ENCODE peak calls at places on chromosome 12, in eight cellular contexts. One of them, this sample, is unnamed.
A peak's percentile ranks its signal among the peaks of the same experiment; 100 is the strongest.

GRCh38 chr12:96658075-96658474 is 168.7 kb downstream of the CFAP54 start:
- DNase-seq in Ammon's horn: no peak
- DNase-seq in non-pigmented ciliary epithelial cell: no peak
- DNase-seq in GM12865: no peak
- DNase-seq in stimulated activated CD4-positive, alpha-beta T cell treated with anti-CD3 and anti-CD28 coated beads, Interleukin-4, amount 100 ng/mL, for 48 hours: no peak
- DNase-seq in hepatocyte: no peak
- DNase-seq in transverse colon: no peak
- DNase-seq in activated naive CD4-positive, alpha-beta T cell: no peak
- DNase-seq in this sample: no peak

GRCh38 chr12:122139266-122139665 is 34.8 kb downstream of the IL31 start:
- DNase-seq in Ammon's horn: no peak
- DNase-seq in non-pigmented ciliary epithelial cell: no peak
- DNase-seq in GM12865: no peak
- DNase-seq in stimulated activated CD4-positive, alpha-beta T cell treated with anti-CD3 and anti-CD28 coated beads, Interleukin-4, amount 100 ng/mL, for 48 hours: no peak
- DNase-seq in hepatocyte: no peak
- DNase-seq in transverse colon: no peak
- DNase-seq in activated naive CD4-positive, alpha-beta T cell: no peak
- DNase-seq in this sample: no peak

GRCh38 chr12:49369723-49370145 is 2.5 kb downstream of the SPATS2 start:
- DNase-seq in Ammon's horn: no peak
- DNase-seq in non-pigmented ciliary epithelial cell: no peak
- DNase-seq in GM12865: peak; percentile 89
- DNase-seq in stimulated activated CD4-positive, alpha-beta T cell treated with anti-CD3 and anti-CD28 coated beads, Interleukin-4, amount 100 ng/mL, for 48 hours: peak; percentile 16
- DNase-seq in hepatocyte: peak; percentile 51
- DNase-seq in transverse colon: peak; percentile 63
- DNase-seq in activated naive CD4-positive, alpha-beta T cell: no peak
- DNase-seq in this sample: no peak

GRCh38 chr12:17077594-17077993 is 471.6 kb upstream of the LMO3 start:
- DNase-seq in Ammon's horn: no peak
- DNase-seq in non-pigmented ciliary epithelial cell: no peak
- DNase-seq in GM12865: no peak
- DNase-seq in stimulated activated CD4-positive, alpha-beta T cell treated with anti-CD3 and anti-CD28 coated beads, Interleukin-4, amount 100 ng/mL, for 48 hours: no peak
- DNase-seq in hepatocyte: no peak
- DNase-seq in transverse colon: no peak
- DNase-seq in activated naive CD4-positive, alpha-beta T cell: no peak
- DNase-seq in this sample: no peak

GRCh38 chr12:14716848-14717444 is 20.5 kb upstream of the GUCY2C start:
- DNase-seq in Ammon's horn: peak; percentile 27
- DNase-seq in non-pigmented ciliary epithelial cell: peak; percentile 3
- DNase-seq in GM12865: peak; percentile 80
- DNase-seq in stimulated activated CD4-positive, alpha-beta T cell treated with anti-CD3 and anti-CD28 coated beads, Interleukin-4, amount 100 ng/mL, for 48 hours: peak; percentile 17
- DNase-seq in hepatocyte: peak; percentile 62
- DNase-seq in transverse colon: peak; percentile 57
- DNase-seq in activated naive CD4-positive, alpha-beta T cell: peak; percentile 2
- DNase-seq in this sample: no peak

GRCh38 chr12:4031703-4032291 is 158.6 kb upstream of the PARP11 start:
- DNase-seq in Ammon's horn: no peak
- DNase-seq in non-pigmented ciliary epithelial cell: no peak
- DNase-seq in GM12865: no peak
- DNase-seq in stimulated activated CD4-positive, alpha-beta T cell treated with anti-CD3 and anti-CD28 coated beads, Interleukin-4, amount 100 ng/mL, for 48 hours: no peak
- DNase-seq in hepatocyte: peak; percentile 34
- DNase-seq in transverse colon: peak; percentile 29
- DNase-seq in activated naive CD4-positive, alpha-beta T cell: no peak
- DNase-seq in this sample: peak; percentile 49

GRCh38 chr12:103901518-103902173 is 28.6 kb upstream of the HSP90B1 start:
- DNase-seq in Ammon's horn: no peak
- DNase-seq in non-pigmented ciliary epithelial cell: no peak
- DNase-seq in GM12865: no peak
- DNase-seq in stimulated activated CD4-positive, alpha-beta T cell treated with anti-CD3 and anti-CD28 coated beads, Interleukin-4, amount 100 ng/mL, for 48 hours: no peak
- DNase-seq in hepatocyte: no peak
- DNase-seq in transverse colon: peak; percentile 18
- DNase-seq in activated naive CD4-positive, alpha-beta T cell: peak; percentile 49
- DNase-seq in this sample: no peak

GRCh38 chr12:93581370-93581769 is 8.9 kb downstream of the SOCS2 start:
- DNase-seq in Ammon's horn: no peak
- DNase-seq in non-pigmented ciliary epithelial cell: no peak
- DNase-seq in GM12865: no peak
- DNase-seq in stimulated activated CD4-positive, alpha-beta T cell treated with anti-CD3 and anti-CD28 coated beads, Interleukin-4, amount 100 ng/mL, for 48 hours: no peak
- DNase-seq in hepatocyte: no peak
- DNase-seq in transverse colon: no peak
- DNase-seq in activated naive CD4-positive, alpha-beta T cell: no peak
- DNase-seq in this sample: no peak

GRCh38 chr12:103468837-103469236 is 26.9 kb downstream of the C12orf42 start:
- DNase-seq in Ammon's horn: no peak
- DNase-seq in non-pigmented ciliary epithelial cell: no peak
- DNase-seq in GM12865: no peak
- DNase-seq in stimulated activated CD4-positive, alpha-beta T cell treated with anti-CD3 and anti-CD28 coated beads, Interleukin-4, amount 100 ng/mL, for 48 hours: no peak
- DNase-seq in hepatocyte: no peak
- DNase-seq in transverse colon: no peak
- DNase-seq in activated naive CD4-positive, alpha-beta T cell: no peak
- DNase-seq in this sample: no peak

GRCh38 chr12:105617141-105617540 is 286.6 kb downstream of the C12orf75 start:
- DNase-seq in Ammon's horn: no peak
- DNase-seq in non-pigmented ciliary epithelial cell: no peak
- DNase-seq in GM12865: no peak
- DNase-seq in stimulated activated CD4-positive, alpha-beta T cell treated with anti-CD3 and anti-CD28 coated beads, Interleukin-4, amount 100 ng/mL, for 48 hours: no peak
- DNase-seq in hepatocyte: no peak
- DNase-seq in transverse colon: no peak
- DNase-seq in activated naive CD4-positive, alpha-beta T cell: no peak
- DNase-seq in this sample: no peak

GRCh38 chr12:1799068-1799881 is 21.1 kb upstream of the LRTM2 start:
- DNase-seq in Ammon's horn: no peak
- DNase-seq in non-pigmented ciliary epithelial cell: no peak
- DNase-seq in GM12865: no peak
- DNase-seq in stimulated activated CD4-positive, alpha-beta T cell treated with anti-CD3 and anti-CD28 coated beads, Interleukin-4, amount 100 ng/mL, for 48 hours: no peak
- DNase-seq in hepatocyte: no peak
- DNase-seq in transverse colon: no peak
- DNase-seq in activated naive CD4-positive, alpha-beta T cell: no peak
- DNase-seq in this sample: no peak

GRCh38 chr12:15728118-15728598 is 61.0 kb downstream of the EPS8 start:
- DNase-seq in Ammon's horn: no peak
- DNase-seq in non-pigmented ciliary epithelial cell: peak; percentile 43
- DNase-seq in GM12865: no peak
- DNase-seq in stimulated activated CD4-positive, alpha-beta T cell treated with anti-CD3 and anti-CD28 coated beads, Interleukin-4, amount 100 ng/mL, for 48 hours: no peak
- DNase-seq in hepatocyte: no peak
- DNase-seq in transverse colon: no peak
- DNase-seq in activated naive CD4-positive, alpha-beta T cell: no peak
- DNase-seq in this sample: no peak

GRCh38 chr12:107461222-107461980 is 224.2 kb upstream of the PWP1 start:
- DNase-seq in Ammon's horn: no peak
- DNase-seq in non-pigmented ciliary epithelial cell: peak; percentile 65
- DNase-seq in GM12865: no peak
- DNase-seq in stimulated activated CD4-positive, alpha-beta T cell treated with anti-CD3 and anti-CD28 coated beads, Interleukin-4, amount 100 ng/mL, for 48 hours: no peak
- DNase-seq in hepatocyte: peak; percentile 17
- DNase-seq in transverse colon: no peak
- DNase-seq in activated naive CD4-positive, alpha-beta T cell: no peak
- DNase-seq in this sample: no peak

GRCh38 chr12:27900920-27901879 is 71.3 kb downstream of the PTHLH start:
- DNase-seq in Ammon's horn: no peak
- DNase-seq in non-pigmented ciliary epithelial cell: no peak
- DNase-seq in GM12865: peak; percentile 39
- DNase-seq in stimulated activated CD4-positive, alpha-beta T cell treated with anti-CD3 and anti-CD28 coated beads, Interleukin-4, amount 100 ng/mL, for 48 hours: no peak
- DNase-seq in hepatocyte: no peak
- DNase-seq in transverse colon: no peak
- DNase-seq in activated naive CD4-positive, alpha-beta T cell: no peak
- DNase-seq in this sample: no peak

GRCh38 chr12:82765971-82766705 is 79.4 kb downstream of the TMTC2 start:
- DNase-seq in Ammon's horn: no peak
- DNase-seq in non-pigmented ciliary epithelial cell: no peak
- DNase-seq in GM12865: no peak
- DNase-seq in stimulated activated CD4-positive, alpha-beta T cell treated with anti-CD3 and anti-CD28 coated beads, Interleukin-4, amount 100 ng/mL, for 48 hours: no peak
- DNase-seq in hepatocyte: peak; percentile 12
- DNase-seq in transverse colon: no peak
- DNase-seq in activated naive CD4-positive, alpha-beta T cell: no peak
- DNase-seq in this sample: no peak

GRCh38 chr12:109388167-109388563 is 40.5 kb downstream of the MYO1H start:
- DNase-seq in Ammon's horn: no peak
- DNase-seq in non-pigmented ciliary epithelial cell: no peak
- DNase-seq in GM12865: no peak
- DNase-seq in stimulated activated CD4-positive, alpha-beta T cell treated with anti-CD3 and anti-CD28 coated beads, Interleukin-4, amount 100 ng/mL, for 48 hours: no peak
- DNase-seq in hepatocyte: no peak
- DNase-seq in transverse colon: no peak
- DNase-seq in activated naive CD4-positive, alpha-beta T cell: no peak
- DNase-seq in this sample: no peak

GRCh38 chr12:87406926-87407325 is 622.3 kb downstream of the C12orf50 start:
- DNase-seq in Ammon's horn: no peak
- DNase-seq in non-pigmented ciliary epithelial cell: no peak
- DNase-seq in GM12865: no peak
- DNase-seq in stimulated activated CD4-positive, alpha-beta T cell treated with anti-CD3 and anti-CD28 coated beads, Interleukin-4, amount 100 ng/mL, for 48 hours: no peak
- DNase-seq in hepatocyte: no peak
- DNase-seq in transverse colon: no peak
- DNase-seq in activated naive CD4-positive, alpha-beta T cell: no peak
- DNase-seq in this sample: no peak

GRCh38 chr12:53941750-53942149 is 3.1 kb downstream of the HOXC13 start:
- DNase-seq in Ammon's horn: no peak
- DNase-seq in non-pigmented ciliary epithelial cell: no peak
- DNase-seq in GM12865: no peak
- DNase-seq in stimulated activated CD4-positive, alpha-beta T cell treated with anti-CD3 and anti-CD28 coated beads, Interleukin-4, amount 100 ng/mL, for 48 hours: no peak
- DNase-seq in hepatocyte: no peak
- DNase-seq in transverse colon: no peak
- DNase-seq in activated naive CD4-positive, alpha-beta T cell: no peak
- DNase-seq in this sample: no peak

GRCh38 chr12:128820253-128820652 is 3.5 kb downstream of the SLC15A4 start:
- DNase-seq in Ammon's horn: no peak
- DNase-seq in non-pigmented ciliary epithelial cell: no peak
- DNase-seq in GM12865: peak; percentile 52
- DNase-seq in stimulated activated CD4-positive, alpha-beta T cell treated with anti-CD3 and anti-CD28 coated beads, Interleukin-4, amount 100 ng/mL, for 48 hours: no peak
- DNase-seq in hepatocyte: no peak
- DNase-seq in transverse colon: no peak
- DNase-seq in activated naive CD4-positive, alpha-beta T cell: no peak
- DNase-seq in this sample: no peak

GRCh38 chr12:10048531-10048930 is 18.0 kb downstream of the CLEC9A start:
- DNase-seq in Ammon's horn: peak; percentile 58
- DNase-seq in non-pigmented ciliary epithelial cell: no peak
- DNase-seq in GM12865: no peak
- DNase-seq in stimulated activated CD4-positive, alpha-beta T cell treated with anti-CD3 and anti-CD28 coated beads, Interleukin-4, amount 100 ng/mL, for 48 hours: no peak
- DNase-seq in hepatocyte: no peak
- DNase-seq in transverse colon: no peak
- DNase-seq in activated naive CD4-positive, alpha-beta T cell: no peak
- DNase-seq in this sample: no peak

GRCh38 chr12:67394600-67394999 is 125.4 kb downstream of the CAND1 start:
- DNase-seq in Ammon's horn: peak; percentile 59
- DNase-seq in non-pigmented ciliary epithelial cell: peak; percentile 42
- DNase-seq in GM12865: no peak
- DNase-seq in stimulated activated CD4-positive, alpha-beta T cell treated with anti-CD3 and anti-CD28 coated beads, Interleukin-4, amount 100 ng/mL, for 48 hours: no peak
- DNase-seq in hepatocyte: no peak
- DNase-seq in transverse colon: no peak
- DNase-seq in activated naive CD4-positive, alpha-beta T cell: no peak
- DNase-seq in this sample: no peak

GRCh38 chr12:49089831-49090773 is 4.5 kb downstream of the DHH start:
- DNase-seq in Ammon's horn: no peak
- DNase-seq in non-pigmented ciliary epithelial cell: no peak
- DNase-seq in GM12865: peak; percentile 23
- DNase-seq in stimulated activated CD4-positive, alpha-beta T cell treated with anti-CD3 and anti-CD28 coated beads, Interleukin-4, amount 100 ng/mL, for 48 hours: peak; percentile 24
- DNase-seq in hepatocyte: peak; percentile 32
- DNase-seq in transverse colon: no peak
- DNase-seq in activated naive CD4-positive, alpha-beta T cell: peak; percentile 30
- DNase-seq in this sample: peak; percentile 89

GRCh38 chr12:71780207-71780822 is 25.7 kb downstream of the RAB21 start:
- DNase-seq in Ammon's horn: peak; percentile 65
- DNase-seq in non-pigmented ciliary epithelial cell: no peak
- DNase-seq in GM12865: peak; percentile 40
- DNase-seq in stimulated activated CD4-positive, alpha-beta T cell treated with anti-CD3 and anti-CD28 coated beads, Interleukin-4, amount 100 ng/mL, for 48 hours: peak; percentile 18
- DNase-seq in hepatocyte: peak; percentile 68
- DNase-seq in transverse colon: peak; percentile 47
- DNase-seq in activated naive CD4-positive, alpha-beta T cell: peak; percentile 31
- DNase-seq in this sample: no peak

GRCh38 chr12:47768323-47768811 is 4.7 kb upstream of the SLC48A1 start:
- DNase-seq in Ammon's horn: no peak
- DNase-seq in non-pigmented ciliary epithelial cell: no peak
- DNase-seq in GM12865: no peak
- DNase-seq in stimulated activated CD4-positive, alpha-beta T cell treated with anti-CD3 and anti-CD28 coated beads, Interleukin-4, amount 100 ng/mL, for 48 hours: no peak
- DNase-seq in hepatocyte: no peak
- DNase-seq in transverse colon: no peak
- DNase-seq in activated naive CD4-positive, alpha-beta T cell: no peak
- DNase-seq in this sample: no peak

GRCh38 chr12:71795901-71796300 is 41.2 kb downstream of the RAB21 start:
- DNase-seq in Ammon's horn: no peak
- DNase-seq in non-pigmented ciliary epithelial cell: no peak
- DNase-seq in GM12865: no peak
- DNase-seq in stimulated activated CD4-positive, alpha-beta T cell treated with anti-CD3 and anti-CD28 coated beads, Interleukin-4, amount 100 ng/mL, for 48 hours: no peak
- DNase-seq in hepatocyte: no peak
- DNase-seq in transverse colon: no peak
- DNase-seq in activated naive CD4-positive, alpha-beta T cell: no peak
- DNase-seq in this sample: no peak

GRCh38 chr12:131928080-131928764 is 854 bp upstream of the PUS1 start:
- DNase-seq in Ammon's horn: no peak
- DNase-seq in non-pigmented ciliary epithelial cell: no peak
- DNase-seq in GM12865: peak; percentile 68
- DNase-seq in stimulated activated CD4-positive, alpha-beta T cell treated with anti-CD3 and anti-CD28 coated beads, Interleukin-4, amount 100 ng/mL, for 48 hours: no peak
- DNase-seq in hepatocyte: no peak
- DNase-seq in transverse colon: peak; percentile 34
- DNase-seq in activated naive CD4-positive, alpha-beta T cell: no peak
- DNase-seq in this sample: no peak

GRCh38 chr12:88578821-88579518 is 1.3 kb downstream of the KITLG start:
- DNase-seq in Ammon's horn: no peak
- DNase-seq in non-pigmented ciliary epithelial cell: no peak
- DNase-seq in GM12865: no peak
- DNase-seq in stimulated activated CD4-positive, alpha-beta T cell treated with anti-CD3 and anti-CD28 coated beads, Interleukin-4, amount 100 ng/mL, for 48 hours: no peak
- DNase-seq in hepatocyte: peak; percentile 53
- DNase-seq in transverse colon: peak; percentile 43
- DNase-seq in activated naive CD4-positive, alpha-beta T cell: no peak
- DNase-seq in this sample: peak; percentile 31

GRCh38 chr12:128808651-128809050 is 15.1 kb downstream of the SLC15A4 start:
- DNase-seq in Ammon's horn: no peak
- DNase-seq in non-pigmented ciliary epithelial cell: no peak
- DNase-seq in GM12865: no peak
- DNase-seq in stimulated activated CD4-positive, alpha-beta T cell treated with anti-CD3 and anti-CD28 coated beads, Interleukin-4, amount 100 ng/mL, for 48 hours: no peak
- DNase-seq in hepatocyte: no peak
- DNase-seq in transverse colon: no peak
- DNase-seq in activated naive CD4-positive, alpha-beta T cell: no peak
- DNase-seq in this sample: no peak

GRCh38 chr12:102454808-102455760 is 25.3 kb downstream of the IGF1 start:
- DNase-seq in Ammon's horn: no peak
- DNase-seq in non-pigmented ciliary epithelial cell: no peak
- DNase-seq in GM12865: no peak
- DNase-seq in stimulated activated CD4-positive, alpha-beta T cell treated with anti-CD3 and anti-CD28 coated beads, Interleukin-4, amount 100 ng/mL, for 48 hours: no peak
- DNase-seq in hepatocyte: peak; percentile 34
- DNase-seq in transverse colon: peak; percentile 19
- DNase-seq in activated naive CD4-positive, alpha-beta T cell: no peak
- DNase-seq in this sample: peak; percentile 83

GRCh38 chr12:11630046-11630706 is 19.3 kb upstream of the ETV6 start:
- DNase-seq in Ammon's horn: peak; percentile 20
- DNase-seq in non-pigmented ciliary epithelial cell: no peak
- DNase-seq in GM12865: no peak
- DNase-seq in stimulated activated CD4-positive, alpha-beta T cell treated with anti-CD3 and anti-CD28 coated beads, Interleukin-4, amount 100 ng/mL, for 48 hours: no peak
- DNase-seq in hepatocyte: no peak
- DNase-seq in transverse colon: no peak
- DNase-seq in activated naive CD4-positive, alpha-beta T cell: no peak
- DNase-seq in this sample: no peak

GRCh38 chr12:55063291-55063690 is 43.5 kb downstream of the NEUROD4 start:
- DNase-seq in Ammon's horn: no peak
- DNase-seq in non-pigmented ciliary epithelial cell: no peak
- DNase-seq in GM12865: no peak
- DNase-seq in stimulated activated CD4-positive, alpha-beta T cell treated with anti-CD3 and anti-CD28 coated beads, Interleukin-4, amount 100 ng/mL, for 48 hours: no peak
- DNase-seq in hepatocyte: no peak
- DNase-seq in transverse colon: no peak
- DNase-seq in activated naive CD4-positive, alpha-beta T cell: no peak
- DNase-seq in this sample: no peak

GRCh38 chr12:122888232-122888752 is 7.6 kb downstream of the VPS37B start:
- DNase-seq in Ammon's horn: no peak
- DNase-seq in non-pigmented ciliary epithelial cell: no peak
- DNase-seq in GM12865: peak; percentile 62
- DNase-seq in stimulated activated CD4-positive, alpha-beta T cell treated with anti-CD3 and anti-CD28 coated beads, Interleukin-4, amount 100 ng/mL, for 48 hours: no peak
- DNase-seq in hepatocyte: peak; percentile 85
- DNase-seq in transverse colon: peak; percentile 78
- DNase-seq in activated naive CD4-positive, alpha-beta T cell: peak; percentile 20
- DNase-seq in this sample: peak; percentile 92

GRCh38 chr12:57762463-57762862 is 4.4 kb downstream of the CYP27B1 start:
- DNase-seq in Ammon's horn: no peak
- DNase-seq in non-pigmented ciliary epithelial cell: no peak
- DNase-seq in GM12865: no peak
- DNase-seq in stimulated activated CD4-positive, alpha-beta T cell treated with anti-CD3 and anti-CD28 coated beads, Interleukin-4, amount 100 ng/mL, for 48 hours: no peak
- DNase-seq in hepatocyte: no peak
- DNase-seq in transverse colon: no peak
- DNase-seq in activated naive CD4-positive, alpha-beta T cell: no peak
- DNase-seq in this sample: no peak

GRCh38 chr12:128842579-128842978 is 10.7 kb upstream of the GLT1D1 start:
- DNase-seq in Ammon's horn: no peak
- DNase-seq in non-pigmented ciliary epithelial cell: no peak
- DNase-seq in GM12865: no peak
- DNase-seq in stimulated activated CD4-positive, alpha-beta T cell treated with anti-CD3 and anti-CD28 coated beads, Interleukin-4, amount 100 ng/mL, for 48 hours: no peak
- DNase-seq in hepatocyte: no peak
- DNase-seq in transverse colon: no peak
- DNase-seq in activated naive CD4-positive, alpha-beta T cell: no peak
- DNase-seq in this sample: no peak